ENCODE peak calls at places on chromosomes 5 and 9, in four cellular contexts. G, P, T and R are unnamed samples.

GRCh38 chr9:4315582-4316215 is 15.8 kb upstream of the GLIS3 start:
- DNase-seq in G (peak), P (no peak), T (peak), R (peak)

GRCh38 chr9:96156578-96156977 is 145.4 kb downstream of the HSD17B3 start:
- DNase-seq in G (no peak), P (no peak), T (no peak), R (no peak)

GRCh38 chr9:557601-558201 is 283.8 kb upstream of the DMRT1 start:
- DNase-seq in G (no peak), P (no peak), T (no peak), R (no peak)

GRCh38 chr5:175464414-175465233 is 13.7 kb upstream of the SFXN1 start:
- DNase-seq in G (no peak), P (no peak), T (peak), R (peak)

GRCh38 chr5:82018462-82018861 is 46.6 kb downstream of the ATG10 start:
- DNase-seq in G (no peak), P (no peak), T (no peak), R (no peak)

GRCh38 chr5:163976691-163977090 is 471.3 kb downstream of the MAT2B start:
- DNase-seq in G (no peak), P (no peak), T (no peak), R (no peak)

GRCh38 chr5:126605525-126605924 is 4.8 kb downstream of the PHAX start:
- DNase-seq in G (no peak), P (no peak), T (no peak), R (no peak)

GRCh38 chr5:40486437-40487270 is 193.1 kb upstream of the PTGER4 start:
- DNase-seq in G (no peak), P (no peak), T (peak), R (no peak)

GRCh38 chr9:27353405-27354229 is 56.7 kb upstream of the EQTN start:
- DNase-seq in G (no peak), P (peak), T (no peak), R (no peak)

GRCh38 chr5:176530406-176530982 is 6.7 kb downstream of the RNF44 start:
- DNase-seq in G (no peak), P (no peak), T (no peak), R (no peak)

GRCh38 chr9:33447404-33448158 is at the start of gene AQP3:
- DNase-seq in G (peak), P (no peak), T (peak), R (peak)
- TF ChIP-seq CTCF in G (peak), P (peak), T (no peak), R (peak)

DNA sequence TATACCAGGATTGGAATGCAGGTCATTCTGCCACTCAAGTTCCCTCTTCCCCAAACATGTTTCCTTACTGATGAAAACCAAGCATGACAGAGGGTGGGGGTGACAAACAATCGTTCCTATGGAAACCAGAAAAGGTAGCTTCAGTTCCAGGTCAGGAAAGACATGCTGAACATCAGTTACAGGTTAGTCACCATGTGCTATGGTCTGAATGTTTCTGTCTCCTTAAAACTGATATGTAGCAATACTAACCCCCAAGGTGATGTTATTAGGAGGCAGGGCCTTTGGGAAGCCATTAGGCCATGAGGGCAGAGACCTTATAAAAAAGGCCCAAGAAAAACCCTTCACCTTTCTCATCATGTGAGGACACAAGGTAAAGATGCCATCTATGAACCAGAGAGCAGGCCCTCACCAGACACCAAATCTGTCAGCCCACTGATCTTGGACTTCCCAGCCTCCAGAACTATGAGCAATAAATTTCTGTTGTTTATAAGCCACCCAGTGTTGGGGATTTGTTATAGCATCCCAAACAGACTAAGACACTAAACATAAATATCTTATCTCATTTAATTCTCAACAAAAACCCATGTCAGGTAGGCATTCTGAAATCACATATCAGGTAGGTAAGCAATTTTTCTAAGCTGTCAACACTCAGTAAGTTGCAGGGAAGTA is 15.7 kb upstream of the SH3RF2 start:
- DNase-seq in G (no peak), P (no peak), T (no peak), R (no peak)
- TF ChIP-seq CTCF in G (no peak), P (no peak), T (no peak), R (no peak)

GRCh38 chr9:84932915-84933527 is 263.5 kb downstream of the NTRK2 start:
- DNase-seq in G (no peak), P (no peak), T (no peak), R (no peak)
- TF ChIP-seq CTCF in G (peak), P (no peak), T (no peak), R (peak)

GRCh38 chr9:89553451-89554020 is 51.3 kb upstream of the GADD45G start:
- DNase-seq in G (no peak), P (no peak), T (no peak), R (no peak)
- TF ChIP-seq CTCF in G (no peak), P (no peak), T (no peak), R (no peak)

DNA sequence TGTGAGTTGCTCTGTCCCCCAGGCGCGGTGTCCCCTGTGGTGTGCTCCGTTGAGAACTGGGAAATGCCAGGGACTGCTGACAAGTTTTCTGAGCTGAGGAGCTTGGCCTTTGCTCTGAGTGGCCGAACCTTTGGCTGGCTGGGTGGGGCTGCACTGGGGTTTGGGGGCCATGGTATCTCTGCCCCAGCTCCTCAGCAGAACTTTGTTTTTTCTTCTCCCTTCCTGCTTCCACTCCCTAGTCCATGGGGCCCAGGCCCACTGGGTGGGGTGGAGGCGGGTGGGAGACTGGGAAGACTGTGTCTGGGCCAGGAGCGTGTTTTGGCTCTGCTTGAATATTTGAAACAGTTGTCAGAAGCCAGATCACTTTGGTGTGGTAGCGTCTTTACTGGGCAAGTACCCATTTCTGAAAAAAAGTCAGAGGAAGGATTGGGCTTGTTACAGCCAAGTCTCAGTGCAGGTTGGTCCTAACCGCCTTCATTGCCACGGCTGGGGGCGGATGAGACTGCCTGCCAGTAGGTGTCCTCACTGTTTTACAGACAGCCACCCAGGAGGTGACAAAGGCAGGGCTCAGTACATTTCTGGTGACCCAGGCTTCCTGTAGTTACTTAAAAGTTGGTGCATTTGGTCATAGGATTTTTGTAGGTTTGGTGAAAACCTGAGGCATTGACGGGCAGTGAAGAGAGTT is 92.7 kb downstream of the DAB2IP start:
- DNase-seq in G (peak), P (no peak), T (no peak), R (no peak)
- TF ChIP-seq CTCF in G (peak), P (no peak), T (peak), R (no peak)

GRCh38 chr9:2625427-2625826 is 3.8 kb downstream of the VLDLR start:
- DNase-seq in G (no peak), P (no peak), T (no peak), R (no peak)
- TF ChIP-seq CTCF in G (peak), P (no peak), T (no peak), R (no peak)

GRCh38 chr5:58477760-58478159 is 13.5 kb upstream of the GAPT start:
- DNase-seq in G (no peak), P (no peak), T (no peak), R (no peak)
- TF ChIP-seq CTCF in G (peak), P (no peak), T (no peak), R (peak)